ENCODE peak calls at places on chromosomes 3 and 15, in seven cellular contexts. Z is tibial artery; G is activated CD4-positive, alpha-beta T cell treated with anti-CD3 and anti-CD28 coated beads, Interleukin-2, amount 50 U/mL, for 1 hour; D is activated T-helper 1 cell treated with Interleukin-2 at 50 U/mL for 16 hours; B is NCI-H146; H is kidney tubule cell; V is NCI-H1694. M is an unnamed sample.

GRCh38 chr3:104723000-104723399 is 643.7 kb upstream of the ALCAM start:
- DNase-seq in H (no peak), V (no peak), Z (no peak), B (no peak), G (no peak), D (no peak), M (no peak)

GRCh38 chr3:150410311-150411105 is 2.4 kb downstream of the TSC22D2 start:
- DNase-seq in V (peak), D (peak), B (peak), G (peak), H (peak), Z (peak), M (peak)

GRCh38 chr15:40595773-40596172 is 1.7 kb downstream of the KNL1 start:
- DNase-seq in H (no peak), B (peak), D (no peak), G (no peak), V (no peak), Z (no peak), M (no peak)

GRCh38 chr3:129025691-129026435 is 24.8 kb downstream of the EFCC1 start:
- DNase-seq in Z (no peak), B (no peak), H (no peak), V (peak), D (no peak), G (no peak), M (no peak)

GRCh38 chr15:71595846-71596553 is 214.4 kb upstream of the NR2E3 start:
- DNase-seq in Z (no peak), G (no peak), H (no peak), D (no peak), V (no peak), B (no peak), M (no peak)

GRCh38 chr3:160781429-160781828 is 25.4 kb downstream of the PPM1L start:
- DNase-seq in H (no peak), D (no peak), G (no peak), B (no peak), Z (no peak), V (no peak), M (no peak)

GRCh38 chr3:101312545-101312944 is 7.8 kb downstream of the IMPG2 start:
- DNase-seq in B (no peak), D (no peak), V (no peak), Z (no peak), G (no peak), H (no peak), M (no peak)

GRCh38 chr15:45251888-45252287 is at the start of gene SLC28A2:
- DNase-seq in Z (no peak), D (no peak), V (no peak), B (no peak), H (no peak), G (no peak), M (no peak)

GRCh38 chr3:121998030-121998580 is 23.9 kb downstream of the ILDR1 start:
- DNase-seq in V (no peak), Z (no peak), D (no peak), G (no peak), H (peak), B (no peak), M (no peak)

GRCh38 chr3:126758882-126759281 is 54.8 kb downstream of the CHCHD6 start:
- DNase-seq in B (no peak), V (no peak), G (no peak), H (no peak), Z (no peak), D (no peak), M (no peak)

GRCh38 chr3:124401841-124402240 is 328.4 kb upstream of the UMPS start:
- DNase-seq in V (no peak), D (no peak), G (no peak), H (peak), B (no peak), Z (no peak), M (no peak)

GRCh38 chr15:81011593-81011992 is 10.9 kb downstream of the TLNRD1 start:
- DNase-seq in G (no peak), B (no peak), D (no peak), Z (no peak), H (no peak), V (no peak), M (no peak)

GRCh38 chr3:44885618-44886017 is 11.2 kb downstream of the TGM4 start:
- DNase-seq in G (no peak), H (peak), Z (no peak), B (no peak), V (no peak), D (no peak), M (no peak)

GRCh38 chr3:17645074-17645698 is 97.2 kb downstream of the TBC1D5 start:
- DNase-seq in D (no peak), Z (no peak), B (peak), V (peak), H (peak), G (no peak), M (no peak)

GRCh38 chr3:47910777-47911440 is 105.3 kb downstream of the MAP4 start:
- DNase-seq in V (no peak), B (no peak), Z (no peak), H (peak), G (no peak), D (no peak), M (no peak)

GRCh38 chr3:105764378-105765376 is 104.1 kb downstream of the CBLB start:
- DNase-seq in V (no peak), D (no peak), H (no peak), B (no peak), Z (no peak), G (no peak), M (no peak)

GRCh38 chr3:113228969-113229368 is 17.6 kb downstream of the BOC start:
- DNase-seq in D (no peak), G (no peak), Z (no peak), V (no peak), B (no peak), H (no peak), M (no peak)

GRCh38 chr3:126961791-126962461 is 21.0 kb upstream of the PLXNA1 start:
- DNase-seq in V (no peak), B (no peak), G (no peak), D (no peak), H (no peak), Z (no peak), M (peak)

GRCh38 chr3:73018298-73018697 is 21.7 kb downstream of the PPP4R2 start:
- DNase-seq in H (no peak), Z (no peak), G (no peak), B (no peak), V (no peak), D (no peak), M (no peak)

GRCh38 chr15:63599401-63600000 is 2.3 kb downstream of the FBXL22 start:
- DNase-seq in Z (peak), V (peak), B (peak), G (peak), H (peak), D (peak), M (peak)

GRCh38 chr3:176939022-176939817 is 258.1 kb downstream of the TBL1XR1 start:
- DNase-seq in H (peak), V (peak), B (peak), Z (no peak), G (peak), D (no peak), M (no peak)

M was measured in right lobe of liver.